ENCODE peak calls at places on chromosomes 12 and 14, in four cellular contexts. A, X, I and R are unnamed samples. For H3K4me1, the result is how much of the 10 kb centered on the place peaks cover.

GRCh38 chr12:9149372-9149771 is 33.7 kb upstream of the A2M start:
- DNase-seq in A (no peak), X (no peak), I (peak), R (peak)

GRCh38 chr14:99637624-99638023 is 7.3 kb upstream of the HHIPL1 start:
- DNase-seq in A (no peak), X (no peak), I (no peak), R (no peak)

GRCh38 chr14:103698380-103699260 is 16.6 kb downstream of the XRCC3 start:
- DNase-seq in A (no peak), X (peak), I (no peak), R (no peak)

GRCh38 chr12:118480235-118480634 is 103.9 kb downstream of the SUDS3 start:
- DNase-seq in A (no peak), X (no peak), I (no peak), R (no peak)

GRCh38 chr12:73308079-73308478 is 1035.9 kb downstream of the TRHDE start:
- DNase-seq in A (no peak), X (no peak), I (no peak), R (no peak)

GRCh38 chr12:11085419-11085818 is 6.7 kb downstream of the TAS2R43 start:
- DNase-seq in A (no peak), X (no peak), I (no peak), R (no peak)

GRCh38 chr12:31234955-31235867 is 90.7 kb downstream of the SINHCAF start:
- DNase-seq in A (peak), X (no peak), I (no peak), R (peak)

GRCh38 chr14:37901978-37902377 is 305.7 kb upstream of the SSTR1 start:
- DNase-seq in A (no peak), X (no peak), I (no peak), R (peak)

GRCh38 chr12:49131051-49131972 is at the start of gene TUBA1B:
- DNase-seq in A (peak), X (peak), I (peak), R (peak)

GRCh38 chr14:70811065-70811464 is 1.8 kb upstream of the MAP3K9 start:
- DNase-seq in A (no peak), X (no peak), I (no peak), R (no peak)

GRCh38 chr12:109758406-109759075 is 44.9 kb downstream of the FAM222A start:
- DNase-seq in A (no peak), X (peak), I (no peak), R (peak)

GRCh38 chr14:54356172-54356571 is 40.6 kb upstream of the CDKN3 start:
- DNase-seq in A (peak), X (no peak), I (no peak), R (no peak)

GRCh38 chr12:52132754-52133161 is 53.3 kb downstream of the SMIM41 start:
- DNase-seq in A (no peak), X (peak), I (no peak), R (peak)

GRCh38 chr12:50550530-50551223 is 45.9 kb downstream of the DIP2B start:
- DNase-seq in A (peak), X (no peak), I (no peak), R (no peak)

GRCh38 chr12:106248177-106248848 is 493 bp upstream of the CKAP4 start:
- DNase-seq in A (peak), X (peak), I (no peak), R (peak)

GRCh38 chr14:38705220-38705619 is 397.8 kb downstream of the SEC23A start:
- DNase-seq in A (no peak), X (no peak), I (no peak), R (no peak)

GRCh38 chr14:37903561-37904191 is 304.0 kb upstream of the SSTR1 start:
- DNase-seq in A (peak), X (no peak), I (no peak), R (peak)

GRCh38 chr14:50055461-50056228 is 60.7 kb downstream of the VCPKMT start:
- DNase-seq in A (no peak), X (no peak), I (no peak), R (no peak)

GRCh38 chr12:113050808-113051207 is 5.7 kb upstream of the DTX1 start:
- DNase-seq in A (no peak), X (no peak), I (no peak), R (no peak)
- H3K27ac ChIP-seq in A (no peak), X (no peak), I (no peak), R (no peak)

DNA sequence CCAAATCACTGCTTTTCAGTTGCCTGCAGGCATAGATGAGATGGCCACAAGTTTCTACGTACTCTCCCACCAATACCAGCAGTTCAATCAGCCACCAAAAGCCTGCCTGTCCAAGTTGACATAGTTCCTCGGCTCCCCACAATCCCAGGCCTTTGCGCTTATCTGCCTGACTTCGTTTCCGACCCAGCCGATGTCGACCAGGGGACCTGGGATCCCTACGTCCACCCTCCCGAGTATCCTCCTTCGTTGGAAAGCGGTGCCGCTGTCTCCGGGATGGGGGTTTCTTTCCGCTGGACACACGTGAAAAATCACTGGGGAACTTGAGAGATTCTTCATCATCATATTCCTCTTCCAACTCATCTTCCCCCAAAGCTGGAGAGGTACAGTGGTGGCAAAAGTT is 1.6 kb downstream of the DNAJC14 start:
- DNase-seq in A (no peak), X (no peak), I (no peak), R (no peak)
- H3K4me3 ChIP-seq in A (no peak), X (no peak), I (no peak), R (peak)

GRCh38 chr12:46368684-46369083 is 3.9 kb downstream of the SLC38A2 start:
- DNase-seq in A (peak), X (no peak), I (no peak), R (no peak)

GRCh38 chr12:46365951-46366379 is 6.6 kb downstream of the SLC38A2 start:
- DNase-seq in A (peak), X (no peak), I (no peak), R (no peak)

GRCh38 chr12:46368138-46368537 is 4.4 kb downstream of the SLC38A2 start:
- DNase-seq in A (peak), X (no peak), I (no peak), R (no peak)

GRCh38 chr12:46366771-46367170 is 5.8 kb downstream of the SLC38A2 start:
- DNase-seq in A (peak), X (no peak), I (no peak), R (no peak)

DNA sequence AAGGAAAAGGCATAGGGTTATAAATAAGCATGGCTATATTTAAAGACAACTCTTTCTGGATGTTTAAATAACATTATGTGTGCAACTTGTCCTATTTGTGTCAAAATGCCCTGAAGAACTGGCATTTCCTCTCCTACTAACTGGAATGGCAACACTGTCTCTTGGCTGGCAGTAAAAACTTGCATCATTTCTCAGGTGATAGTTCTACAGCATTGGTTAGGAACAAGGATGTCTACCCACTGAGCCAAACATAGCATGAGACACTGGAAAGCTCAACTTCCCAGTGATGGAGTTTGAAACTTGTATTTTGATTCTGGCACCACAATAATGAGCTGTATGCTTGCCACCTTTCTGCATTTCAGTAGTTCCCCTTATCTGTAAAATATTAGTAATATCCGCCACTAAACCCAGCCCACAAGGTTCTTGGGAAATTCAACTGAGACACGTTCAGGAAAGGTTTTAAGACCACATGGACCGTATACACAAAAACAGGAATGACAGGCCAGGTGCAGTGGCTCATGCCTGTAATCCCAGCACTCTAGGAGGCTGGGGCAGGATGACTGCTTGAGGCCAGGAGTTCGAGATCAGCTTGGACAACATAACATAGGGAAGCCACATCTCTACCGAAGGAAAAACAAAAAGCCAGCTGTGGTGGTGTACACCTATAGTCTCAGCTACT is 5.1 kb downstream of the SLC38A2 start:
- DNase-seq in A (peak), X (no peak), I (no peak), R (peak)
- H3K4me1 ChIP-seq in A (under half), X (under half), I (under half), R (under half)

DNA sequence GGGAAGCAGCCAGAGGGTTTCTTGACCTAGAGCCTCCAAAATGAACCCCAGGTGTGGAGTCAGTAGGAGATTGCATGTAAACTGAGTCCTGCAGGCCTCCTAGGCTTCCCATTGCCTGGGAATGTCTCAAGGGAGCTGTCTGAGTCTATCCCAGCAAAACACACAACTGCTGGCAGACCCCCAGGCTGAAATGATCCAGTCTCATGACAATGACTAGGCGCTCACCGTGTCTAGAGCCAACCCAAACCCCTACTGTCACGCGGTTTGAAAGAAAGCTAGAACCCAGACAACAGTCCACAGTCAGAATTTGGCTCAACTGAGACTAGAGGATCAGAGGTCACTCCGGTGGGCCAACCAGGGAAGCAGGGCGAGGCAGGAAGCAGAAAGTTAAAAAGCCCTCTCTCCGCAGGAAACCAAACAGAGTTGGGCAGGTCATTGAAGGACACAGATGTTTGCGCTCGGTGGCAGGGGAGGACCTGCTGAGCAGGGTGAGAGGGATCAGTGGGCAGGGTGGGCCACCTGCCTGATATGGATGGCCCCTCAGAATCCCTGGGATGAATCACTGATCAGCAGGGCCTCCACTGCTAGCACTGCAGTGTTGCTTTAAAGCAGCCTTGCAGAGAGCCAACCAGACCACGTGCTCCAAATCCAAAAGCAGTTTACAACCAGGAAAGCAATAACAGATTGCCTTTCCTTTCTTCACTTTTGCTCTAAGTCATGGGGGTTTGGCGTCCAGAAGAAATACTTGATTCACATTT is 23.8 kb downstream of the ACTN1 start:
- DNase-seq in A (no peak), X (no peak), I (no peak), R (no peak)
- H3K27ac ChIP-seq in A (peak), X (peak), I (no peak), R (peak)

GRCh38 chr12:76028649-76029277 is 2.8 kb downstream of the PHLDA1 start:
- DNase-seq in A (peak), X (no peak), I (no peak), R (no peak)
- H3K4me3 ChIP-seq in A (peak), X (peak), I (peak), R (peak)

GRCh38 chr12:272942-273906 is 10.6 kb upstream of the SLC6A13 start:
- DNase-seq in A (no peak), X (no peak), I (no peak), R (no peak)
- H3K4me1 ChIP-seq in A (under half), X (under half), I (under half), R (under half)

GRCh38 chr12:22856120-22856699 is 231.2 kb downstream of the ETNK1 start:
- DNase-seq in A (peak), X (no peak), I (no peak), R (no peak)

GRCh38 chr12:22865822-22866221 is 240.9 kb downstream of the ETNK1 start:
- DNase-seq in A (no peak), X (no peak), I (no peak), R (no peak)

GRCh38 chr12:22855456-22855855 is 230.5 kb downstream of the ETNK1 start:
- DNase-seq in A (no peak), X (no peak), I (no peak), R (peak)

GRCh38 chr12:22858849-22859569 is 234.0 kb downstream of the ETNK1 start:
- DNase-seq in A (peak), X (no peak), I (no peak), R (peak)

DNA sequence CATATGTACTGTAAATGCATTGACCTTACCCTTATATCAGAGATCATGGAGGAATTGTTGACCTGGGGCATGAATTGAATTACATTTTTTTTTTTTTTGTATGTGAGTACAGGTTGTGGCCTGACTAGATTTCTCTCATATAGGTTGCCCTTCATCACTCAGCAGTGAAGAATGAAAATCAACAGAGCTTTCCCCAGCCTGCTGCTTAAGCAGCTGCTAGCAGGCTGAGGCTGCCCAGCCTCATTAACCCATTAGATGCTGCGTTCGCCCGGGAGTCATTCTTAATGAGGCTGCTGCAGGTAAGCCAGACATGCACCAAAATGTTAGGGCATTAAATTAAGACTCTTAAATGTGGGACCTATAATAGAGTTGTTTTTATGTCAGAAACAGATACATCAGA is 236.0 kb downstream of the ETNK1 start:
- DNase-seq in A (no peak), X (no peak), I (no peak), R (peak)
- H3K27ac ChIP-seq in A (no peak), X (no peak), I (no peak), R (no peak)

GRCh38 chr14:89428163-89428523 is 11.1 kb upstream of the FOXN3 start:
- DNase-seq in A (no peak), X (no peak), I (no peak), R (no peak)
- H3K4me3 ChIP-seq in A (no peak), X (no peak), I (no peak), R (no peak)

DNA sequence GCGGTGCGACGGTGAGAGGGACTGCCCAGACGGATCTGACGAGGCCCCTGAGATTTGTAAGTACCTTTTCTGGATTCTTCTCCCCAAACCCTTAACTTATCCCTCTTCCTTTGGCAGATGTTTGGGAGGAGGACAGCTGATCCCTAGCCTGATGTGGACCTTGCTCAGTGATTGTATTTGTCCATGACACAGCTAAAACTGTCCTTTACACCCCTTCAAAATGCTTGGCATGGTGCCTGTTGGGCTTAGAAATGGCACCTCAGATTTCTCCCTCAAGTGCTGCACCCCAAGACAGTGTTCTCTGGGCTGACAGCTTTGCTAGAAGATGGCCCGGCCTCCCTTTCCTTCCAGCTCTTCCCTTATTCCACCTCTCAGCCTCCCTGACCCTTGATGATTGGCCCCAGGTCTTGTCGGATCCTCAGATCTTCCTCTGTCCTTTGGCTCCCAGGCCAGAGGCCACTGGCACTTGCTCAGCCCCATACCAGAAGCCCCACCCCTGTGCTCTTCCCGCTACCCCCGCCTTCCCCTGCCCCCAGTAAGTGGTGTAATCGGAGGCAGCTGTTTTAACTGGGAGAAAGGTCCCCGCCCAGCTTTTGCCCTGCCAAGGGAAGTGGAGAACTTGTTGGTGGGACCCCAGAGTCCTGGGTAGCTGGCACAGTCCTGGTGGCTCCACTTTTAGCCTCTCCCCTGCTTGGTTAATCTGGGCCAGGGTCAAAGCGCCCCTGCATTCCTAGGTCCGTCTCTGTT is 8.7 kb downstream of the LRP1-AS start:
- DNase-seq in A (peak), X (peak), I (no peak), R (peak)
- H3K4me1 ChIP-seq in A (under half), X (under half), I (under half), R (under half)

DNA sequence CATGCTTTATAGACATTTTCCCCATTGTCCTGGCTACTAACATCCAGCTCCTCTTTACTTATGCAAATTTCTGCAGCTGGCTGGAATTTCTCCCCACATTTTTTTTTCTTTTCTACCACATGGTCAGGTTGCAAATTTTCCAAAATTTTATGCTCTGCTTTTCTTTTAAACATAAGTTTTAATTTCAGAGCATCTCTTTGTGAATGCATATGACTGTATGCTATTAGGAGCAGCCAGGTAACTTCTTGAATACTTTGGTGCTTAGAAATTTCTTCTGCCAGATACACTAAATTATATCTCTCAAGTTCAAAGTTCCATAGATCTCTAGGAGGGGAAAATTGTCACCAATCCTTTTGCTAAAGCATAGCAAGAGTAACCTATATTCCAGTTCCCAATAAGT is 365.9 kb downstream of the LRFN5 start:
- DNase-seq in A (no peak), X (no peak), I (no peak), R (no peak)
- H3K27ac ChIP-seq in A (no peak), X (no peak), I (no peak), R (no peak)